ENCODE peak calls at places on chromosomes 3 and 15, in five cellular contexts. Z, N, E, F and D are unnamed samples.

GRCh38 chr3:102179321-102180290 is 255.2 kb upstream of the ZPLD1 start:
- DNase-seq in N (no peak), E (peak; percentile 62), Z (no peak), F (no peak), D (no peak)

GRCh38 chr3:101859882-101860281 is 10.6 kb downstream of the NFKBIZ start:
- DNase-seq in F (no peak), E (no peak), N (no peak), Z (no peak), D (no peak)

GRCh38 chr3:118968111-118968510 is 66.5 kb downstream of the IGSF11 start:
- DNase-seq in N (no peak), Z (no peak), E (no peak), F (no peak), D (no peak)

GRCh38 chr3:171328419-171329082 is 131.7 kb downstream of the TNIK start:
- DNase-seq in N (no peak), F (peak; percentile 22), E (peak; percentile 34), Z (peak; percentile 25), D (no peak)

GRCh38 chr3:122892118-122892517 is 97.2 kb downstream of the SLC49A4 start:
- DNase-seq in E (no peak), F (no peak), N (no peak), Z (no peak), D (no peak)

GRCh38 chr15:100951965-100952364 is 32.8 kb downstream of the LRRK1 start:
- DNase-seq in N (no peak), F (no peak), Z (no peak), E (no peak), D (no peak)

GRCh38 chr3:181712505-181713299 is 977 bp downstream of the SOX2 start:
- DNase-seq in E (no peak), F (no peak), N (no peak), Z (no peak), D (no peak)

GRCh38 chr15:72599855-72600464 is 54.5 kb upstream of the GOLGA6B start:
- DNase-seq in F (no peak), Z (no peak), E (peak; percentile 81), N (peak; percentile 38), D (no peak)

GRCh38 chr3:31165399-31165860 is 271.0 kb upstream of the GADL1 start:
- DNase-seq in F (no peak), Z (no peak), E (peak; percentile 61), N (no peak), D (no peak)

GRCh38 chr3:136070953-136071949 is 105.7 kb downstream of the PPP2R3A start:
- DNase-seq in F (no peak), E (peak; percentile 47), N (no peak), Z (peak; percentile 73), D (no peak)

GRCh38 chr15:78341057-78341763 is 1.1 kb downstream of the CRABP1 start:
- DNase-seq in E (no peak), F (no peak), Z (no peak), N (no peak), D (no peak)

GRCh38 chr3:184336484-184337230 is 743 bp upstream of the FAM131A start:
- DNase-seq in N (no peak), F (no peak), Z (peak; percentile 55), E (peak; percentile 69), D (peak; percentile 74)

GRCh38 chr3:171317133-171317532 is 143.1 kb downstream of the TNIK start:
- DNase-seq in N (no peak), F (no peak), E (peak; percentile 16), Z (no peak), D (no peak)

GRCh38 chr15:88707766-88708165 is 69.0 kb downstream of the ISG20 start:
- DNase-seq in Z (no peak), E (no peak), F (no peak), N (no peak), D (no peak)

GRCh38 chr3:158404319-158404718 is 166.7 kb upstream of the MLF1 start:
- DNase-seq in Z (no peak), F (no peak), N (no peak), E (no peak), D (no peak)
- TF ChIP-seq CTCF in Z (no peak), F (no peak), N (no peak), E (no peak), D (no peak)

GRCh38 chr3:129323651-129324294 is 45.1 kb downstream of the HMCES start:
- DNase-seq in N (no peak), E (no peak), F (no peak), Z (no peak), D (no peak)
- TF ChIP-seq CTCF in N (no peak), E (peak; percentile 51), F (no peak), Z (no peak), D (no peak)

GRCh38 chr3:29764603-29765254 is 483.9 kb downstream of the RBMS3 start:
- DNase-seq in F (no peak), N (peak; percentile 79), E (peak; percentile 95), Z (no peak), D (no peak)
- TF ChIP-seq CTCF in F (no peak), N (peak; percentile 48), E (peak; percentile 79), Z (peak; percentile 41), D (peak; percentile 47)

DNA sequence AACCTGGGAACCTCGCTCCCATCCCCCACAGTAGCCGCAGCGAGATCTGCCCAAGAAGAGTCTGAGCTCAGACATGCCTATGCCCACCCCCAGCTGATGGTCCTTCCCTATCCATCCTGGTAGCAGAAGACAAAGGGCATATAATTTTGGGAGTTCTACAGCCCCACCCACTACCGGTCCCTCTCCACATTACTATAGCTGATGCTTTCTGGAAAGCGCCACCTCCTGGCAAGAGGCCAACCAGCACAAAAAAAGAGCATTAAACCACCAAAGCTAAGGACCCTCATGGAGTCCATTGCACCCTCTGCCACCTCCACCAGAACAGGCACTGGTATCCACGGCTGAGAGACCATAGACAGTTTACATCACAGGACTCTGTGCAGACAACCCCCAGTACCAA is 168.4 kb downstream of the MEGF11 start:
- DNase-seq in N (no peak), E (no peak), Z (no peak), F (no peak), D (peak; percentile 22)
- TF ChIP-seq CTCF in N (no peak), E (peak; percentile 4), Z (no peak), F (no peak), D (no peak)

GRCh38 chr3:114596147-114596546 is 302.3 kb downstream of the TIGIT start:
- DNase-seq in Z (no peak), N (no peak), E (no peak), F (no peak), D (no peak)

GRCh38 chr3:114600571-114600970 is 306.7 kb downstream of the TIGIT start:
- DNase-seq in N (no peak), Z (no peak), F (no peak), E (no peak), D (no peak)

GRCh38 chr3:114595521-114596028 is 301.7 kb downstream of the TIGIT start:
- DNase-seq in N (no peak), Z (no peak), E (peak; percentile 35), F (no peak), D (no peak)

DNA sequence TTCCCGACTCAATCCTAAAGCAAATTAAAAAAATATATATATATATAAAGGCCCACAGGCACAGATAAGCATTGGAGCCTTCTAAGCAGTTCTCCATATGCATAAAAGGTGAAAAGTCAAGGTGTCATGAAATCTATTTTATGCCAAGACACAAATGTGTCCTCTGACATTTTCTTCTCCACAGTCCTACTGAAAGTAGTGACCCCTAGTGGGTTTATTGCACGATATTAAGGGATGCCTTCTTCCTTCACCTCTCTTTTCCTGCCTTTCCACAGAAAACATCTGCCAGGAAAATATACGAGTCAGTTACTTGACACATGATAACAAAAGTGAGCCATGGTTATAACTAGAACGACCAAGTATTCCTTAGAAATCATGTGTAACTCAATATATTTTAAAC is 303.2 kb downstream of the TIGIT start:
- DNase-seq in Z (no peak), E (peak; percentile 12), N (no peak), F (no peak), D (no peak)
- TF ChIP-seq CTCF in Z (no peak), E (peak; percentile 26), N (peak; percentile 23), F (no peak), D (no peak)

DNA sequence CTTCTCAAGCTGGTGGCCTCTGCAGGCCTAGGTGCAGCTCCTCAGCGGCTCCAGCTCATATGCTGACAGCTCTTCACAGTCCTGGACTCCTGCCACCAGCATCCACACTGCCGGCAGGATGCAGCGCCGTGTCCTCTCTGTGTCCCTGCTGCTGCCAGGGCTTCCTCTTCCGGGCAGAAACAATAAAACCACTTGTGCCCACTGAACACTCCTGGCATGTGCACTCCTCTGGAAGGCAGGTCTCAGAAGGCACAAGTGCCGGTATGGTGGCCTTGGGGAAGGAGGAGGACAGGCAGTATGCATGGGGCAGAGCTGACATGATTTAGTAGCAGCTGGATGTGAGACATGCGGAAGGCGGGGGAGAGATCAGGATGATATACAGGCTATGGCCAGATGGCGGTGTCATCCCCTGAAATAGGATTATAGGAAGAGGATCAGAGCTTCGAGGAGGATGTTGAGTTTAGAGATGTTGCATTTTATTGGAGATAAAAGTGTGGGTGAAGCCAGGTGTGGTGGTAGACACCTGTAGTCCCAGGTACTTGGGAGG is 7.5 kb upstream of the MAN2A2 start:
- DNase-seq in F (no peak), E (peak; percentile 34), Z (no peak), N (no peak), D (no peak)
- TF ChIP-seq CTCF in F (no peak), E (peak; percentile 34), Z (no peak), N (peak; percentile 13), D (no peak)

GRCh38 chr3:124347418-124347817 is 355.5 kb upstream of the ROPN1 start:
- DNase-seq in Z (no peak), E (no peak), F (no peak), N (no peak), D (no peak)

GRCh38 chr3:124346487-124346886 is 354.6 kb upstream of the ROPN1 start:
- DNase-seq in E (no peak), N (no peak), Z (no peak), F (no peak), D (no peak)

GRCh38 chr3:124352143-124352528 is 360.2 kb upstream of the ROPN1 start:
- DNase-seq in F (no peak), Z (no peak), E (no peak), N (no peak), D (no peak)

GRCh38 chr3:124345845-124346244 is 353.9 kb upstream of the ROPN1 start:
- DNase-seq in E (no peak), N (no peak), Z (no peak), F (no peak), D (no peak)

GRCh38 chr3:124351430-124352142 is 359.7 kb upstream of the ROPN1 start:
- DNase-seq in E (peak; percentile 86), Z (no peak), N (peak; percentile 31), F (no peak), D (no peak)
- TF ChIP-seq CTCF in E (peak; percentile 75), Z (peak; percentile 57), N (peak; percentile 47), F (no peak), D (peak; percentile 28)

GRCh38 chr3:73687081-73688004 is 62.6 kb upstream of the PDZRN3 start:
- DNase-seq in N (no peak), Z (no peak), E (no peak), F (no peak), D (no peak)
- TF ChIP-seq CTCF in N (no peak), Z (no peak), E (no peak), F (no peak), D (no peak)

DNA sequence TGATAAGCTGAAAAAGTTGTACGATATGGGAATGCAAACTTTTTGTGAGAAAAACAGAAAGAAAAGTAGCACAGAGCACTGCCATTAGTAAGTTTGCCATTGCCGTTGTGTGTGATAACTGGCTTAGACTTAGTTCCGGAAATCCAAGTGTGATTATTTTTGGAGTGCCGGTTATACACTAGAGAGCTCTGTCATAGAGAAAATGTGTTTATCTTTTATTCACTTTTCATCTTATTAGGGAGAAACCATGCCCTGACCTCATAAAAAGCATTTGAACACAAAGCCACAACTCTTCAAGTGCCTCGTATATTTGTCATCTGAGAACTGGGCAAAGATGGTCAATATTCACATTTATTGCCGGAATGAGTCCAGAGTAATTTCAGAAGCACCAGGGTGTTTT is 36.1 kb downstream of the CTDSPL start:
- DNase-seq in N (no peak), Z (no peak), E (no peak), F (no peak), D (no peak)
- TF ChIP-seq CTCF in N (no peak), Z (no peak), E (no peak), F (no peak), D (no peak)

GRCh38 chr15:62618432-62618831 is 424.1 kb upstream of the TPM1 start:
- DNase-seq in F (no peak), E (peak; percentile 67), N (peak; percentile 45), Z (no peak), D (no peak)
- TF ChIP-seq CTCF in F (no peak), E (peak; percentile 62), N (peak; percentile 43), Z (no peak), D (no peak)